ENCODE peak calls at places on chromosomes 2 and 18, in six cellular contexts. One of them, this sample, is unnamed.
A peak's percentile ranks its signal among the peaks of the same experiment; 100 is the strongest.

GRCh38 chr2:232831496-232831895 is 38.6 kb upstream of the SNORC start:
- DNase-seq in PC-3: no peak
- DNase-seq in dorsolateral prefrontal cortex: no peak
- DNase-seq in AG08396: no peak
- DNase-seq in cerebellum: no peak
- DNase-seq in T47D: no peak
- DNase-seq in this sample: no peak

GRCh38 chr2:85326406-85326945 is 1.3 kb downstream of the TGOLN2 start:
- DNase-seq in PC-3: peak; percentile 16
- DNase-seq in dorsolateral prefrontal cortex: no peak
- DNase-seq in AG08396: no peak
- DNase-seq in cerebellum: no peak
- DNase-seq in T47D: no peak
- DNase-seq in this sample: no peak

GRCh38 chr2:110768591-110768990 is 36.2 kb downstream of the ACOXL start:
- DNase-seq in PC-3: peak; percentile 16
- DNase-seq in dorsolateral prefrontal cortex: no peak
- DNase-seq in AG08396: no peak
- DNase-seq in cerebellum: no peak
- DNase-seq in T47D: peak; percentile 73
- DNase-seq in this sample: no peak

GRCh38 chr2:169619946-169620345 is 35.8 kb downstream of the PPIG start:
- DNase-seq in PC-3: no peak
- DNase-seq in dorsolateral prefrontal cortex: no peak
- DNase-seq in AG08396: no peak
- DNase-seq in cerebellum: no peak
- DNase-seq in T47D: no peak
- DNase-seq in this sample: no peak

GRCh38 chr18:29123706-29124530 is 947.0 kb upstream of the CDH2 start:
- DNase-seq in PC-3: no peak
- DNase-seq in dorsolateral prefrontal cortex: no peak
- DNase-seq in AG08396: no peak
- DNase-seq in cerebellum: no peak
- DNase-seq in T47D: no peak
- DNase-seq in this sample: no peak

GRCh38 chr2:10839813-10840212 is 27.2 kb upstream of the PDIA6 start:
- DNase-seq in PC-3: peak; percentile 29
- DNase-seq in dorsolateral prefrontal cortex: no peak
- DNase-seq in AG08396: peak; percentile 43
- DNase-seq in cerebellum: no peak
- DNase-seq in T47D: peak; percentile 70
- DNase-seq in this sample: no peak

GRCh38 chr18:35661483-35662146 is 80.1 kb downstream of the GALNT1 start:
- DNase-seq in PC-3: no peak
- DNase-seq in dorsolateral prefrontal cortex: no peak
- DNase-seq in AG08396: no peak
- DNase-seq in cerebellum: peak; percentile 6
- DNase-seq in T47D: no peak
- DNase-seq in this sample: no peak

GRCh38 chr2:26246818-26247217 is 2.1 kb downstream of the HADHB start:
- DNase-seq in PC-3: peak; percentile 44
- DNase-seq in dorsolateral prefrontal cortex: no peak
- DNase-seq in AG08396: no peak
- DNase-seq in cerebellum: no peak
- DNase-seq in T47D: no peak
- DNase-seq in this sample: no peak

GRCh38 chr2:43123056-43123455 is 103.3 kb downstream of the ZFP36L2 start:
- DNase-seq in PC-3: no peak
- DNase-seq in dorsolateral prefrontal cortex: no peak
- DNase-seq in AG08396: no peak
- DNase-seq in cerebellum: no peak
- DNase-seq in T47D: no peak
- DNase-seq in this sample: no peak

GRCh38 chr2:204763974-204764703 is 218.9 kb downstream of the PARD3B start:
- DNase-seq in PC-3: no peak
- DNase-seq in dorsolateral prefrontal cortex: no peak
- DNase-seq in AG08396: no peak
- DNase-seq in cerebellum: no peak
- DNase-seq in T47D: no peak
- DNase-seq in this sample: no peak

GRCh38 chr2:227117852-227118251 is 46.2 kb downstream of the COL4A4 start:
- DNase-seq in PC-3: no peak
- DNase-seq in dorsolateral prefrontal cortex: no peak
- DNase-seq in AG08396: no peak
- DNase-seq in cerebellum: no peak
- DNase-seq in T47D: peak; percentile 18
- DNase-seq in this sample: no peak

GRCh38 chr2:105796791-105797190 is 52.1 kb downstream of the NCK2 start:
- DNase-seq in PC-3: no peak
- DNase-seq in dorsolateral prefrontal cortex: no peak
- DNase-seq in AG08396: no peak
- DNase-seq in cerebellum: no peak
- DNase-seq in T47D: no peak
- DNase-seq in this sample: no peak

GRCh38 chr2:182649316-182649715 is 66.7 kb upstream of the DNAJC10 start:
- DNase-seq in PC-3: peak; percentile 53
- DNase-seq in dorsolateral prefrontal cortex: no peak
- DNase-seq in AG08396: peak; percentile 21
- DNase-seq in cerebellum: peak; percentile 43
- DNase-seq in T47D: peak; percentile 46
- DNase-seq in this sample: peak; percentile 4

GRCh38 chr2:197813093-197813787 is 8.8 kb downstream of the PLCL1 start:
- DNase-seq in PC-3: peak; percentile 67
- DNase-seq in dorsolateral prefrontal cortex: no peak
- DNase-seq in AG08396: peak; percentile 62
- DNase-seq in cerebellum: no peak
- DNase-seq in T47D: peak; percentile 34
- DNase-seq in this sample: no peak

GRCh38 chr2:88764141-88764849 is 72.8 kb downstream of the RPIA start:
- DNase-seq in PC-3: no peak
- DNase-seq in dorsolateral prefrontal cortex: no peak
- DNase-seq in AG08396: no peak
- DNase-seq in cerebellum: no peak
- DNase-seq in T47D: no peak
- DNase-seq in this sample: no peak

GRCh38 chr2:177748360-177748759 is 324.2 kb downstream of the PDE11A start:
- DNase-seq in PC-3: no peak
- DNase-seq in dorsolateral prefrontal cortex: no peak
- DNase-seq in AG08396: no peak
- DNase-seq in cerebellum: no peak
- DNase-seq in T47D: no peak
- DNase-seq in this sample: no peak

GRCh38 chr2:714005-714741 is 37.0 kb upstream of the TMEM18 start:
- DNase-seq in PC-3: peak; percentile 68
- DNase-seq in dorsolateral prefrontal cortex: no peak
- DNase-seq in AG08396: peak; percentile 45
- DNase-seq in cerebellum: peak; percentile 36
- DNase-seq in T47D: peak; percentile 78
- DNase-seq in this sample: no peak

GRCh38 chr2:74152954-74153353 is 5.2 kb upstream of the BOLA3 start:
- DNase-seq in PC-3: no peak
- DNase-seq in dorsolateral prefrontal cortex: no peak
- DNase-seq in AG08396: no peak
- DNase-seq in cerebellum: no peak
- DNase-seq in T47D: no peak
- DNase-seq in this sample: no peak

GRCh38 chr2:85419009-85419711 is 646 bp downstream of the SH2D6 start:
- DNase-seq in PC-3: peak; percentile 14
- DNase-seq in dorsolateral prefrontal cortex: no peak
- DNase-seq in AG08396: no peak
- DNase-seq in cerebellum: no peak
- DNase-seq in T47D: no peak
- DNase-seq in this sample: no peak

GRCh38 chr2:96090181-96090500 is 26.2 kb downstream of the ADRA2B start:
- DNase-seq in PC-3: no peak
- DNase-seq in dorsolateral prefrontal cortex: no peak
- DNase-seq in AG08396: no peak
- DNase-seq in cerebellum: no peak
- DNase-seq in T47D: no peak
- DNase-seq in this sample: no peak

GRCh38 chr2:288002-288742 is at the start of gene ALKAL2:
- DNase-seq in PC-3: no peak
- DNase-seq in dorsolateral prefrontal cortex: no peak
- DNase-seq in AG08396: peak; percentile 34
- DNase-seq in cerebellum: no peak
- DNase-seq in T47D: no peak
- DNase-seq in this sample: no peak

GRCh38 chr2:15084826-15085489 is 452.4 kb downstream of the LRATD1 start:
- DNase-seq in PC-3: no peak
- DNase-seq in dorsolateral prefrontal cortex: no peak
- DNase-seq in AG08396: no peak
- DNase-seq in cerebellum: no peak
- DNase-seq in T47D: no peak
- DNase-seq in this sample: no peak

GRCh38 chr18:48412339-48412929 is 3.3 kb upstream of the ZBTB7C start:
- DNase-seq in PC-3: peak; percentile 41
- DNase-seq in dorsolateral prefrontal cortex: no peak
- DNase-seq in AG08396: peak; percentile 30
- DNase-seq in cerebellum: peak; percentile 35
- DNase-seq in T47D: peak; percentile 64
- DNase-seq in this sample: no peak

GRCh38 chr2:168699834-168700417 is 102.5 kb upstream of the NOSTRIN start:
- DNase-seq in PC-3: no peak
- DNase-seq in dorsolateral prefrontal cortex: peak; percentile 49
- DNase-seq in AG08396: peak; percentile 30
- DNase-seq in cerebellum: peak; percentile 22
- DNase-seq in T47D: no peak
- DNase-seq in this sample: no peak

GRCh38 chr2:10239561-10239967 is 63.1 kb upstream of the HPCAL1 start:
- DNase-seq in PC-3: no peak
- DNase-seq in dorsolateral prefrontal cortex: peak; percentile 9
- DNase-seq in AG08396: no peak
- DNase-seq in cerebellum: no peak
- DNase-seq in T47D: no peak
- DNase-seq in this sample: no peak

GRCh38 chr2:105385703-105386540 is 12.9 kb downstream of the FHL2 start:
- DNase-seq in PC-3: peak; percentile 70
- DNase-seq in dorsolateral prefrontal cortex: no peak
- DNase-seq in AG08396: no peak
- DNase-seq in cerebellum: no peak
- DNase-seq in T47D: peak; percentile 67
- DNase-seq in this sample: no peak

GRCh38 chr2:96873651-96874096 is 3.8 kb upstream of the SEMA4C start:
- DNase-seq in PC-3: no peak
- DNase-seq in dorsolateral prefrontal cortex: no peak
- DNase-seq in AG08396: no peak
- DNase-seq in cerebellum: no peak
- DNase-seq in T47D: no peak
- DNase-seq in this sample: no peak

GRCh38 chr2:72292433-72292832 is 144.8 kb upstream of the CYP26B1 start:
- DNase-seq in PC-3: no peak
- DNase-seq in dorsolateral prefrontal cortex: no peak
- DNase-seq in AG08396: no peak
- DNase-seq in cerebellum: no peak
- DNase-seq in T47D: no peak
- DNase-seq in this sample: no peak

GRCh38 chr2:46643951-46644350 is 164.6 kb downstream of the TMEM247 start:
- DNase-seq in PC-3: peak; percentile 88
- DNase-seq in dorsolateral prefrontal cortex: no peak
- DNase-seq in AG08396: no peak
- DNase-seq in cerebellum: no peak
- DNase-seq in T47D: no peak
- DNase-seq in this sample: no peak

GRCh38 chr2:150482111-150482510 is 5.4 kb downstream of the RND3 start:
- DNase-seq in PC-3: peak; percentile 8
- DNase-seq in dorsolateral prefrontal cortex: no peak
- DNase-seq in AG08396: no peak
- DNase-seq in cerebellum: no peak
- DNase-seq in T47D: no peak
- DNase-seq in this sample: no peak

GRCh38 chr2:32946314-32947075 is at the start of gene LTBP1:
- DNase-seq in PC-3: peak; percentile 80
- DNase-seq in dorsolateral prefrontal cortex: peak; percentile 56
- DNase-seq in AG08396: peak; percentile 88
- DNase-seq in cerebellum: no peak
- DNase-seq in T47D: peak; percentile 86
- DNase-seq in this sample: peak; percentile 26

GRCh38 chr18:59229191-59229590 is 9.2 kb downstream of the GRP start:
- DNase-seq in PC-3: peak; percentile 56
- DNase-seq in dorsolateral prefrontal cortex: no peak
- DNase-seq in AG08396: no peak
- DNase-seq in cerebellum: no peak
- DNase-seq in T47D: no peak
- DNase-seq in this sample: no peak